ENCODE peak calls at places on chromosomes 1 and 21, in nine cellular contexts. One of them, this sample, is unnamed.

GRCh38 chr1:5348732-5349465 is 643.3 kb downstream of the NPHP4 start:
- DNase-seq in mammary epithelial cell: no peak
- DNase-seq in endothelial cell: no peak
- DNase-seq in upper lobe of right lung: no peak
- DNase-seq in AG04450: no peak
- DNase-seq in astrocyte of the spinal cord: no peak
- DNase-seq in mesothelial cell of epicardium: no peak
- DNase-seq in MM.1S: no peak
- DNase-seq in choroid plexus epithelial cell: no peak
- DNase-seq in this sample: no peak

GRCh38 chr1:51969038-51969705 is 21.3 kb downstream of the RAB3B start:
- DNase-seq in AG04450: peak
- DNase-seq in endothelial cell: no peak
- DNase-seq in mesothelial cell of epicardium: no peak
- DNase-seq in MM.1S: no peak
- DNase-seq in mammary epithelial cell: no peak
- DNase-seq in upper lobe of right lung: no peak
- DNase-seq in choroid plexus epithelial cell: peak
- DNase-seq in astrocyte of the spinal cord: peak
- DNase-seq in this sample: no peak

GRCh38 chr1:8858888-8859706 is 19.4 kb downstream of the ENO1 start:
- DNase-seq in astrocyte of the spinal cord: peak
- DNase-seq in upper lobe of right lung: no peak
- DNase-seq in mesothelial cell of epicardium: no peak
- DNase-seq in MM.1S: peak
- DNase-seq in endothelial cell: peak
- DNase-seq in mammary epithelial cell: no peak
- DNase-seq in choroid plexus epithelial cell: peak
- DNase-seq in AG04450: no peak
- DNase-seq in this sample: no peak

GRCh38 chr1:243819438-243819839 is 30.6 kb downstream of the AKT3 start:
- DNase-seq in endothelial cell: no peak
- DNase-seq in upper lobe of right lung: no peak
- DNase-seq in mesothelial cell of epicardium: no peak
- DNase-seq in mammary epithelial cell: no peak
- DNase-seq in astrocyte of the spinal cord: no peak
- DNase-seq in AG04450: no peak
- DNase-seq in choroid plexus epithelial cell: no peak
- DNase-seq in MM.1S: no peak
- DNase-seq in this sample: peak

GRCh38 chr1:199010933-199011332 is 372.1 kb downstream of the PTPRC start:
- DNase-seq in mesothelial cell of epicardium: no peak
- DNase-seq in AG04450: peak
- DNase-seq in upper lobe of right lung: no peak
- DNase-seq in endothelial cell: no peak
- DNase-seq in choroid plexus epithelial cell: peak
- DNase-seq in astrocyte of the spinal cord: peak
- DNase-seq in mammary epithelial cell: peak
- DNase-seq in MM.1S: no peak
- DNase-seq in this sample: no peak

GRCh38 chr1:225746361-225747179 is 31.1 kb upstream of the SRP9 start:
- DNase-seq in MM.1S: no peak
- DNase-seq in astrocyte of the spinal cord: peak
- DNase-seq in mammary epithelial cell: peak
- DNase-seq in endothelial cell: peak
- DNase-seq in choroid plexus epithelial cell: peak
- DNase-seq in mesothelial cell of epicardium: no peak
- DNase-seq in upper lobe of right lung: peak
- DNase-seq in AG04450: peak
- DNase-seq in this sample: no peak

GRCh38 chr1:58815069-58815679 is 31.3 kb upstream of the JUN start:
- DNase-seq in upper lobe of right lung: peak
- DNase-seq in mammary epithelial cell: peak
- DNase-seq in astrocyte of the spinal cord: peak
- DNase-seq in AG04450: peak
- DNase-seq in MM.1S: peak
- DNase-seq in choroid plexus epithelial cell: peak
- DNase-seq in mesothelial cell of epicardium: peak
- DNase-seq in endothelial cell: peak
- DNase-seq in this sample: no peak

GRCh38 chr1:28264897-28265296 is 5.6 kb downstream of the SESN2 start:
- DNase-seq in choroid plexus epithelial cell: no peak
- DNase-seq in upper lobe of right lung: no peak
- DNase-seq in mesothelial cell of epicardium: no peak
- DNase-seq in astrocyte of the spinal cord: no peak
- DNase-seq in MM.1S: no peak
- DNase-seq in mammary epithelial cell: no peak
- DNase-seq in AG04450: no peak
- DNase-seq in endothelial cell: no peak
- DNase-seq in this sample: no peak

GRCh38 chr21:42056468-42056867 is 14.6 kb upstream of the UMODL1 start:
- DNase-seq in AG04450: no peak
- DNase-seq in astrocyte of the spinal cord: no peak
- DNase-seq in choroid plexus epithelial cell: no peak
- DNase-seq in MM.1S: no peak
- DNase-seq in endothelial cell: no peak
- DNase-seq in upper lobe of right lung: peak
- DNase-seq in mammary epithelial cell: no peak
- DNase-seq in mesothelial cell of epicardium: no peak
- DNase-seq in this sample: no peak

GRCh38 chr1:24018611-24019580 is 38.8 kb upstream of the SRSF10 start:
- DNase-seq in mammary epithelial cell: peak
- DNase-seq in AG04450: peak
- DNase-seq in MM.1S: no peak
- DNase-seq in endothelial cell: peak
- DNase-seq in mesothelial cell of epicardium: peak
- DNase-seq in astrocyte of the spinal cord: peak
- DNase-seq in choroid plexus epithelial cell: peak
- DNase-seq in upper lobe of right lung: peak
- DNase-seq in this sample: peak

DNA sequence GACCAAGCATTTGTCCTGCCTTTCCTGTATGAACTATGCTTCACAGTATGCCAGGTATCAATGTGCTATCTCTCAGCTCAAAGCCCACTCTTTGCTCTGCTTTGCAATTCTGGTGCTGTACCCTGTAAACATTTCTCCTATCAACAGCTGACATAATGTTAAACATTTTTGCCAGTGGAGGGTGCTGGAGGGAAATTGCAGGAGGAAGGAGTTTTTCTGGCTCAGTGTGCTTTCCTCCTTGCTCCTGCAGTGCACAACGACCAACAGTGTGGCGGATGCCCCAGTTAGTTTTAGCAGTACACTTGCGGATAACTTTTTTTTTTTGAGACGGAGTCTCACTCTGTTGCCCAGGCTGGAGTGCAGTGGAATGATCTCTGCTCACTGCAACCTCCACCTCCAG is 67.1 kb upstream of the PTGFRN start:
- DNase-seq in endothelial cell: no peak
- DNase-seq in astrocyte of the spinal cord: no peak
- DNase-seq in AG04450: no peak
- DNase-seq in MM.1S: no peak
- DNase-seq in mammary epithelial cell: no peak
- DNase-seq in upper lobe of right lung: no peak
- DNase-seq in mesothelial cell of epicardium: no peak
- DNase-seq in choroid plexus epithelial cell: peak
- DNase-seq in this sample: no peak
- TF ChIP-seq CTCF in endothelial cell: no peak
- TF ChIP-seq CTCF in astrocyte of the spinal cord: peak
- TF ChIP-seq CTCF in AG04450: no peak
- TF ChIP-seq CTCF in MM.1S: no peak
- TF ChIP-seq CTCF in mammary epithelial cell: peak
- TF ChIP-seq CTCF in upper lobe of right lung: no peak
- TF ChIP-seq CTCF in mesothelial cell of epicardium: no peak
- TF ChIP-seq CTCF in choroid plexus epithelial cell: peak
- TF ChIP-seq CTCF in this sample: peak

GRCh38 chr1:40140211-40140709 is 20.9 kb upstream of the RLF start:
- DNase-seq in mesothelial cell of epicardium: no peak
- DNase-seq in choroid plexus epithelial cell: peak
- DNase-seq in upper lobe of right lung: peak
- DNase-seq in astrocyte of the spinal cord: no peak
- DNase-seq in MM.1S: no peak
- DNase-seq in AG04450: no peak
- DNase-seq in endothelial cell: no peak
- DNase-seq in mammary epithelial cell: no peak
- DNase-seq in this sample: no peak

GRCh38 chr1:40143891-40144575 is 17.2 kb upstream of the RLF start:
- DNase-seq in mesothelial cell of epicardium: peak
- DNase-seq in upper lobe of right lung: no peak
- DNase-seq in choroid plexus epithelial cell: peak
- DNase-seq in MM.1S: peak
- DNase-seq in endothelial cell: peak
- DNase-seq in mammary epithelial cell: peak
- DNase-seq in AG04450: peak
- DNase-seq in astrocyte of the spinal cord: peak
- DNase-seq in this sample: no peak

DNA sequence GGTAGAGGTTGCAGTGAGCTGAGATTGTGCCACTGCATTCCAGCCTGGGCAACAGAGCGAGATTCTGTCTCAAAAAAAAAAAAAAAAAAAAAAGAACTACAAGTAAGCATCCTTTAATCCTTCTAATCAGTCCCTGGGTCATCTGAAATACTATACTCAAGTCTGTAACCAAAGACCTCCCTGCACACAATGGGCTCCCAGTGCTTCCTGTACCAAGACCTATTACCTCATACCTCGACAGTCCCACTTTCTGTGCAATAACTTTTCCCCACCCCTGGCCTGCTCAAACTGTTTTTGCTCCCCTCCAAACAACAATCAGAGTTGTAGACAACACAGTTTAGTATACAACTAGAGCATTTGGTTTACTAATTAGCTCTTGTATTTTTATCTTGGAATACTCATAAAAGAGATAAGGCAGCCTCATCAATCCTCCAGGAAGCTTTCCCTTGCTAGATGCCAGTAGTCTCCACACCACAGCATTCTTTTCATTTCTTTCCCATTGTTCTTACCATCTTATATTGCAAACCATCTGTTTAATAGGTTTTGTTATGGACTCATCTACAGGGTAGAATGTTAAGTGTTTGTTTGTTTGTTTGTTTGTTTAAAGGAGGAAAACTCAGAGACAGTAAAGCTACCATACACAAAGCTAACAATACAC is 19.2 kb upstream of the RLF start:
- DNase-seq in endothelial cell: peak
- DNase-seq in MM.1S: no peak
- DNase-seq in mesothelial cell of epicardium: no peak
- DNase-seq in choroid plexus epithelial cell: no peak
- DNase-seq in astrocyte of the spinal cord: no peak
- DNase-seq in AG04450: no peak
- DNase-seq in mammary epithelial cell: no peak
- DNase-seq in upper lobe of right lung: no peak
- DNase-seq in this sample: no peak
- TF ChIP-seq CTCF in endothelial cell: no peak
- TF ChIP-seq CTCF in MM.1S: no peak
- TF ChIP-seq CTCF in mesothelial cell of epicardium: no peak
- TF ChIP-seq CTCF in choroid plexus epithelial cell: no peak
- TF ChIP-seq CTCF in astrocyte of the spinal cord: no peak
- TF ChIP-seq CTCF in AG04450: no peak
- TF ChIP-seq CTCF in mammary epithelial cell: no peak
- TF ChIP-seq CTCF in upper lobe of right lung: no peak
- TF ChIP-seq CTCF in this sample: no peak

GRCh38 chr1:214928574-214928973 is 154.0 kb upstream of the KCNK2 start:
- DNase-seq in MM.1S: no peak
- DNase-seq in endothelial cell: no peak
- DNase-seq in mammary epithelial cell: no peak
- DNase-seq in mesothelial cell of epicardium: no peak
- DNase-seq in astrocyte of the spinal cord: no peak
- DNase-seq in choroid plexus epithelial cell: no peak
- DNase-seq in upper lobe of right lung: no peak
- DNase-seq in AG04450: no peak
- DNase-seq in this sample: no peak

GRCh38 chr1:214923516-214923915 is 159.0 kb upstream of the KCNK2 start:
- DNase-seq in astrocyte of the spinal cord: no peak
- DNase-seq in mammary epithelial cell: no peak
- DNase-seq in upper lobe of right lung: no peak
- DNase-seq in choroid plexus epithelial cell: no peak
- DNase-seq in MM.1S: no peak
- DNase-seq in endothelial cell: no peak
- DNase-seq in AG04450: no peak
- DNase-seq in mesothelial cell of epicardium: no peak
- DNase-seq in this sample: no peak

GRCh38 chr1:214933375-214933774 is 149.2 kb upstream of the KCNK2 start:
- DNase-seq in mammary epithelial cell: peak
- DNase-seq in choroid plexus epithelial cell: no peak
- DNase-seq in mesothelial cell of epicardium: no peak
- DNase-seq in endothelial cell: no peak
- DNase-seq in MM.1S: no peak
- DNase-seq in AG04450: no peak
- DNase-seq in upper lobe of right lung: no peak
- DNase-seq in astrocyte of the spinal cord: no peak
- DNase-seq in this sample: no peak

DNA sequence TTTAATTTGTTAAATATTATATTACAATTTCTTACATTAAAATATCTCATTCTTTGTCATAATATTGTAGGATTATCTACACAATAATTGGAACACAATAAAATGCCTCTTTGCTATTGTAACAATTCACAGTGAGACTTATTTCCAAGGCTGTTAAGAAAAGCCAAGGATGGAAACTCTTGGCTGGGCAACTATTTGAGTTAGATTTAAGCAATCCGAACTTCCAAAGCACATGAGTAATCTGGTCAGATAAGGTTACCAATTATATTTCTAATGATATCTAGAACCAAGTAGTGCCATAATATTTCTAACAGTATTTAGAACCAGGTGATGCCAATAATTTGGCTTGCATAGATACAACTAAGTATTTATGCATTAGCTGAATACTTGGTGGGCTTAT is 154.7 kb upstream of the KCNK2 start:
- DNase-seq in endothelial cell: no peak
- DNase-seq in AG04450: no peak
- DNase-seq in mammary epithelial cell: no peak
- DNase-seq in astrocyte of the spinal cord: no peak
- DNase-seq in mesothelial cell of epicardium: no peak
- DNase-seq in MM.1S: no peak
- DNase-seq in upper lobe of right lung: no peak
- DNase-seq in choroid plexus epithelial cell: no peak
- DNase-seq in this sample: no peak
- TF ChIP-seq CTCF in endothelial cell: no peak
- TF ChIP-seq CTCF in AG04450: no peak
- TF ChIP-seq CTCF in mammary epithelial cell: no peak
- TF ChIP-seq CTCF in astrocyte of the spinal cord: no peak
- TF ChIP-seq CTCF in mesothelial cell of epicardium: no peak
- TF ChIP-seq CTCF in MM.1S: no peak
- TF ChIP-seq CTCF in upper lobe of right lung: no peak
- TF ChIP-seq CTCF in choroid plexus epithelial cell: no peak
- TF ChIP-seq CTCF in this sample: no peak

DNA sequence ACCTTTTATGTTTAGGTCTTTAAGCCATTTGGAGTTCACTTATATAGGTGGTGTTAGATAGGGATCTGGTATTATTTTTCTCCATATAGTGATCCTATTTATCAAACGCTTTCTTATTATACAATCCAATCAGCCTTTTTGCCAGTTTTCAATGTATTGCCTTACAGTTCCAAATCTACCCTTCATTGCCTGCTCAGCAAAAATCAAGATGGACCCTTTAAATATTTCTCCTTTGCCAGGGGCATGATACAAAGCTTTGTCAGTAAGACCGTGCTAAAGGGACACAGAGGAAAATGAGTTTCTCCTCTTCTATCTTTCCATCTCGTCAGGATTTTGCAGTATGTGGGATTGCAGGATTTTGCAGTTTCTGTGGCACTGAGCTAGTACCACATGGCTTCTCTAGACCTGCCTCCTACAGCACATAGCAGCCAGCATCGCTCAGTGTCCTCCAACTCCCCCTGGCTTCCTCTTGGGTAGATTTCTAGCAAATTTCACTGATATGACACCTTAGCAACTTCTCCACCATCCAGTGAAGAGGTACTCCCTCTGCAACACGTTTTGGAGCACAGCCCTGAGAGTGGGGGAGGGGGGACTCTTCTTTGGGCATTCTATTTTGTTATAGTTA is 22.5 kb upstream of the CAP1 start:
- DNase-seq in upper lobe of right lung: no peak
- DNase-seq in AG04450: no peak
- DNase-seq in MM.1S: no peak
- DNase-seq in astrocyte of the spinal cord: no peak
- DNase-seq in mammary epithelial cell: no peak
- DNase-seq in choroid plexus epithelial cell: no peak
- DNase-seq in endothelial cell: no peak
- DNase-seq in mesothelial cell of epicardium: no peak
- DNase-seq in this sample: no peak
- TF ChIP-seq CTCF in upper lobe of right lung: no peak
- TF ChIP-seq CTCF in AG04450: no peak
- TF ChIP-seq CTCF in MM.1S: no peak
- TF ChIP-seq CTCF in astrocyte of the spinal cord: no peak
- TF ChIP-seq CTCF in mammary epithelial cell: no peak
- TF ChIP-seq CTCF in choroid plexus epithelial cell: no peak
- TF ChIP-seq CTCF in endothelial cell: no peak
- TF ChIP-seq CTCF in mesothelial cell of epicardium: no peak
- TF ChIP-seq CTCF in this sample: no peak

This sample was measured in chondrocyte.